ENCODE peak calls at places on chromosomes 5 and 9, in five cellular contexts. D, Y, O, I and K are unnamed samples.

GRCh38 chr5:130198927-130199326 is 294.7 kb downstream of the CHSY3 start:
- DNase-seq in O (peak), Y (no peak), I (no peak), D (no peak), K (no peak)

GRCh38 chr5:567664-568060 is 43.4 kb upstream of the SLC9A3 start:
- DNase-seq in O (no peak), D (peak), Y (peak), I (no peak), K (no peak)

GRCh38 chr5:80466669-80467485 is 21.0 kb upstream of the FAM151B start:
- DNase-seq in O (no peak), D (no peak), I (no peak), Y (no peak), K (no peak)

GRCh38 chr9:93708987-93709302 is 132.6 kb downstream of the PHF2 start:
- DNase-seq in Y (no peak), D (no peak), I (no peak), O (no peak), K (no peak)

GRCh38 chr5:38467353-38468040 is 88.9 kb downstream of the LIFR start:
- DNase-seq in D (peak), O (no peak), I (no peak), Y (no peak), K (no peak)

GRCh38 chr9:136568288-136569081 is 22.6 kb upstream of the NOTCH1 start:
- DNase-seq in I (no peak), Y (no peak), O (no peak), D (no peak), K (no peak)

GRCh38 chr5:173859315-173860038 is 28.7 kb upstream of the CPEB4 start:
- DNase-seq in O (no peak), D (no peak), I (no peak), Y (no peak), K (no peak)

GRCh38 chr5:136066705-136067271 is 38.0 kb downstream of the TGFBI start:
- DNase-seq in D (peak), I (no peak), Y (peak), O (no peak), K (no peak)

GRCh38 chr5:35319231-35320002 is 89.1 kb upstream of the PRLR start:
- DNase-seq in D (peak), I (peak), O (no peak), Y (peak), K (no peak)

GRCh38 chr5:44842491-44843282 is 33.9 kb downstream of the MRPS30 start:
- DNase-seq in O (no peak), Y (no peak), D (no peak), I (no peak), K (no peak)

GRCh38 chr9:34370970-34371880 is 5.5 kb downstream of the MYORG start:
- DNase-seq in D (no peak), Y (no peak), I (no peak), O (no peak), K (no peak)

GRCh38 chr5:149724130-149724850 is 5.8 kb upstream of the PPARGC1B start:
- DNase-seq in D (no peak), O (no peak), I (peak), Y (no peak), K (peak)

GRCh38 chr5:89293849-89294248 is 410.9 kb upstream of the MEF2C start:
- DNase-seq in D (no peak), O (no peak), I (no peak), Y (no peak), K (no peak)

GRCh38 chr9:85278769-85279168 is 463.0 kb downstream of the AGTPBP1 start:
- DNase-seq in D (no peak), Y (no peak), O (no peak), I (no peak), K (no peak)

GRCh38 chr5:177349362-177349647 is 2.2 kb downstream of the LMAN2 start:
- DNase-seq in I (no peak), Y (no peak), O (no peak), D (no peak), K (no peak)

GRCh38 chr5:90022002-90022710 is 387.4 kb downstream of the CETN3 start:
- DNase-seq in D (no peak), O (no peak), Y (no peak), I (no peak), K (no peak)

GRCh38 chr9:31873717-31874116 is 510.7 kb upstream of the ACO1 start:
- DNase-seq in I (no peak), Y (no peak), O (no peak), D (no peak), K (no peak)

GRCh38 chr5:116696356-116696755 is 121.7 kb upstream of the SEMA6A start:
- DNase-seq in D (no peak), Y (no peak), O (no peak), I (no peak), K (no peak)

GRCh38 chr5:173964491-173964890 is 24.5 kb upstream of the C5orf47 start:
- DNase-seq in D (no peak), I (no peak), Y (no peak), O (no peak), K (no peak)

GRCh38 chr9:407255-407654 is 192.6 kb downstream of the DOCK8 start:
- DNase-seq in I (no peak), O (no peak), Y (no peak), D (no peak), K (no peak)

GRCh38 chr5:19853616-19854240 is 134.3 kb downstream of the CDH18 start:
- DNase-seq in O (no peak), I (no peak), Y (no peak), D (no peak), K (no peak)

GRCh38 chr5:43037929-43038510 is 2.1 kb downstream of the ANXA2R start:
- DNase-seq in O (no peak), Y (no peak), I (no peak), D (no peak), K (no peak)

GRCh38 chr9:88747768-88748167 is 212.8 kb downstream of the NXNL2 start:
- DNase-seq in O (no peak), D (peak), I (no peak), Y (no peak), K (no peak)

GRCh38 chr9:111959960-111960359 is 63.3 kb downstream of the UGCG start:
- DNase-seq in Y (no peak), D (no peak), O (no peak), I (no peak), K (no peak)

GRCh38 chr5:79771387-79771786 is 81.8 kb downstream of the CMYA5 start:
- DNase-seq in O (no peak), Y (no peak), I (no peak), D (no peak), K (no peak)

GRCh38 chr9:128684325-128685021 is 4.5 kb upstream of the SET start:
- DNase-seq in I (peak), O (peak), Y (peak), D (peak), K (no peak)
- TF ChIP-seq POLR2A in I (peak), O (peak), Y (no peak), D (no peak), K (peak)

DNA sequence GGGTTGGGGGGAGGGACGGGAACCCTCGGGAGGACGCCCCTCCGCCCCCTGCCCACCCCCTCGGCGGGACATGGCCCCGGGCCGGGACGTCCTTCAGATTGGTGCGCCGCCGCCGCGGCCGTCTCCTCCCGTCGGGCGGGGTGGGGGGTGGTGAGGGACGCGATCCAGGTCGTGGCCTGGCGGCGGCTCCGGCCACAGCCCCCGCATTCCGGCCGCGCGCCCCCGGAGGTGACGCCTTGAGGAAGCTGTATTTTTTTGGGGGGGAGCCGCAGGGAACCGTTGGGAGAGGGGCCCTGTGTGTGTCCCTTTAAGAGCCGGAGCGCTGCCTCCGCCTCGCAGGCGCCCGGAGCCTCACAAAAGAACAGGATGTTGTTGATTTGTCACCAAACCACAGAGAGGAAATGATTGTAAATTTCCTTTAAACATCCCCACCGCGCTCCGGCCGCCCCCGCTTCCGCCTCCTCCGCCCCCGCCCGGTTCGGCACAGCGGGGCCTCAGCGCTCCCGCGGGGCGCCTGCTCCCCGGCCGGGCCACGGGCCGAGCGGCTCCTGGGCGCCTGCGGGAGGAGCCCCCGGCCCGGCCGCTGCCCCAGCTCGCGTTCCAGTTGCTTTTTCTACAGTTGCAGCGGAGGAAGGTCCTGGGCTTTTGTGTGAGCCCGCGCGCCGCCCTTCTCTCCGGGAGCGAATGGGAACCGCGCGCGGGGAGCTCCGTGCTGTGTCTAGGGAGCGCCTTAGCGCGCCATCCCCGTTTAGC is 32.1 kb upstream of the SPRY4 start:
- DNase-seq in O (peak), I (peak), Y (peak), D (peak), K (peak)
- TF ChIP-seq POLR2AphosphoS5 in O (peak), I (peak), Y (no peak), D (peak), K (no peak)

GRCh38 chr9:124280176-124280691 is 22.5 kb downstream of the NEK6 start:
- DNase-seq in D (no peak), I (no peak), O (no peak), Y (no peak), K (no peak)
- TF ChIP-seq POLR2A in D (no peak), I (no peak), O (no peak), Y (no peak), K (no peak)

GRCh38 chr9:90092512-90092911 is 487.7 kb downstream of the GADD45G start:
- DNase-seq in D (no peak), Y (no peak), I (no peak), O (no peak), K (no peak)

GRCh38 chr9:90098456-90098855 is 493.6 kb downstream of the GADD45G start:
- DNase-seq in O (no peak), D (no peak), Y (no peak), I (no peak), K (no peak)

GRCh38 chr9:90099262-90099982 is 494.6 kb downstream of the GADD45G start:
- DNase-seq in I (no peak), Y (no peak), D (no peak), O (no peak), K (no peak)

GRCh38 chr9:90097237-90097636 is 492.4 kb downstream of the GADD45G start:
- DNase-seq in D (no peak), I (no peak), Y (no peak), O (no peak), K (no peak)

GRCh38 chr9:90095682-90096081 is 490.9 kb downstream of the GADD45G start:
- DNase-seq in D (no peak), I (no peak), O (no peak), Y (no peak), K (no peak)
- TF ChIP-seq POLR2AphosphoS5 in D (no peak), I (no peak), O (no peak), Y (no peak), K (no peak)

GRCh38 chr5:16889203-16889971 is 46.7 kb downstream of the MYO10 start:
- DNase-seq in Y (no peak), O (no peak), D (no peak), I (no peak), K (no peak)

GRCh38 chr5:16889972-16890519 is 46.0 kb downstream of the MYO10 start:
- DNase-seq in Y (no peak), I (no peak), D (no peak), O (no peak), K (no peak)

GRCh38 chr5:16888694-16889124 is 47.4 kb downstream of the MYO10 start:
- DNase-seq in O (no peak), D (no peak), Y (no peak), I (no peak), K (no peak)

GRCh38 chr5:16894236-16895057 is 41.6 kb downstream of the MYO10 start:
- DNase-seq in I (no peak), O (peak), Y (no peak), D (no peak), K (no peak)

DNA sequence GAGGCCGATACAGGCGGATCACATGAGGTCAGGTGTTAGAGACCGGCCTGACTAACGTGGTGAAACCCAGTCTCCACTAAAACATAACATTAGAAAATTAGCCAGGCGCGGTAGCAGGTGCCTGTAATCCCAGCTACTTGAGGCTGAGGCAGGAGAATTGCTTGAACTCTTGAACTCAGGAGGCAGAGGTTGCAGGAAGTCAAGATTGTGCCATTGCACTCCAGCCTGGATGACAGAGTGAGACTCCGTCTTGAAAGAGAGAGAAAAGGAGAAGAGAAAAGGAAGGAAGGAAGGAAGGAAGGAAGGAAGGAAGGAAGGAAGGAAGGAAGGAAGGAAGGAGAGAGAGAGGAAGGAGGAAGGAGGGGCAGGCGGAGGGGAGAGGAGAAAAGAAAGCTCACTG is 45.0 kb downstream of the MYO10 start:
- DNase-seq in D (no peak), I (no peak), O (no peak), Y (no peak), K (no peak)
- TF ChIP-seq POLR2A in D (no peak), I (no peak), O (no peak), Y (no peak), K (no peak)

GRCh38 chr5:56075361-56075760 is 80.6 kb upstream of the IL6ST start:
- DNase-seq in O (no peak), D (peak), I (no peak), Y (peak), K (no peak)
- TF ChIP-seq POLR2AphosphoS5 in O (no peak), D (peak), I (no peak), Y (no peak), K (no peak)

DNA sequence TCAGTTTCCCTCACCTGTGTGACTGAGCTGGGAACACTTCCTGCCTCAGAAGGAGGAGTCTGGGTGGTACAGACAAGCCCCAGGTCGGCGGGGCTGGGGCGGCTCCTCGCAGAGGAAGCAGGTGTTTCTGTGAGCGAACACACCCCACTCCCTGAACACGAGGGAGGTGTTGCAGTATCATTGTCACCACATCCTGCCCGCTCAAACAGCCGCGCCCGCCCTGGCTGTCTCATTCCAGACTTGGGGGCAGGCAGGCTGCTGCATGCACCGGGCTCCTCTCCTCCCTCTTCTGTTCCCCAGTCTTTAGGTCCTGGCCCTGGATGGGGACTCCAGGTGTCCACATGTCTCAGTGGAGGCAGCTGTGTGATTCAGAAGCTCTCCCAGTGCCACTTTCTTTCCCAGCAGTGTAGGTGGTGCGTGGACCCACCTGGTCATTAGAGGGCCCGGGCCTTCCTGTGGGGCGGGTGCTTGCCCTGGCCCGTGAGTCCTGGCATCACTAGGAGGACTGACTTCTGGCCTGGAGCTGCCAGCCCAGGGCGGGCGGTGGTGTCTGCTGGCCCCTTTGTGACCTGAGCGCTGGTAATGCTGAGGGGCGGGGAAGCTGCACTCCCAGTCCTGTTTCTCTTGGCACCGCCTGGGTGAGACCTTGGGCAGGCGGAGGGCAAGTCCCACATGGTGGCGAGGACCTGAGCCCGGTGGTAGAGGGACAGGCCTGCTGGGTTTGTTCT is 18.3 kb upstream of the PHYHD1 start:
- DNase-seq in Y (no peak), I (no peak), D (no peak), O (no peak), K (peak)
- TF ChIP-seq POLR2A in Y (no peak), I (peak), D (no peak), O (no peak), K (no peak)

GRCh38 chr5:98774192-98775046 is 956 bp downstream of the RGMB start:
- DNase-seq in D (peak), I (no peak), O (no peak), Y (no peak), K (peak)
- TF ChIP-seq POLR2AphosphoS5 in D (peak), I (no peak), O (no peak), Y (no peak), K (no peak)

GRCh38 chr5:16539169-16539666 is 73.6 kb upstream of the ZNF622 start:
- DNase-seq in O (no peak), Y (peak), D (peak), I (no peak), K (no peak)
- TF ChIP-seq POLR2A in O (no peak), Y (no peak), D (no peak), I (no peak), K (no peak)

GRCh38 chr5:83925952-83926351 is 205.3 kb upstream of the HAPLN1 start:
- DNase-seq in Y (no peak), O (no peak), D (no peak), I (no peak), K (no peak)
- TF ChIP-seq POLR2AphosphoS5 in Y (no peak), O (no peak), D (no peak), I (no peak), K (no peak)